ENCODE peak calls at places on chromosome 13, in six cellular contexts. G is naive thymus-derived CD8-positive, alpha-beta T cell; P is WTC11; O is AG04449; K is stimulated activated CD8-positive, alpha-beta memory T cell treated with anti-CD3 and anti-CD28 coated beads, Interleukin-15, amount 100 ng/mL, for 4 hours; T is fibroblast of gingiva. X is an unnamed sample.
A peak's percentile ranks its signal among the peaks of the same experiment; 100 is the strongest.

GRCh38 chr13:95343944-95344343 is 42.7 kb upstream of the ABCC4 start:
- DNase-seq in G (no peak), P (no peak), O (no peak), K (no peak), T (no peak), X (no peak)

GRCh38 chr13:59094149-59094548 is 1069.6 kb downstream of the DIAPH3 start:
- DNase-seq in G (no peak), P (no peak), O (no peak), K (no peak), T (no peak), X (no peak)

GRCh38 chr13:35649162-35649561 is 172.7 kb upstream of the MAB21L1 start:
- DNase-seq in G (no peak), P (no peak), O (no peak), K (no peak), T (no peak), X (no peak)

GRCh38 chr13:112880221-112880641 is 88.8 kb upstream of the MCF2L start:
- DNase-seq in G (no peak), P (no peak), O (no peak), K (no peak), T (no peak), X (no peak)

GRCh38 chr13:50124536-50125305 is 109.5 kb downstream of the KCNRG start:
- DNase-seq in G (peak; percentile 92), P (peak; percentile 68), O (no peak), K (peak; percentile 93), T (peak; percentile 33), X (peak; percentile 98)

GRCh38 chr13:27851481-27851880 is 59.2 kb downstream of the GSX1 start:
- DNase-seq in G (no peak), P (no peak), O (no peak), K (no peak), T (no peak), X (no peak)

GRCh38 chr13:50085063-50085462 is 69.8 kb downstream of the KCNRG start:
- DNase-seq in G (no peak), P (no peak), O (no peak), K (no peak), T (peak; percentile 22), X (peak; percentile 67)

GRCh38 chr13:110368408-110368807 is 61.3 kb downstream of the COL4A2 start:
- DNase-seq in G (no peak), P (no peak), O (no peak), K (no peak), T (no peak), X (no peak)

GRCh38 chr13:37651891-37652290 is 53.3 kb upstream of the POSTN start:
- DNase-seq in G (no peak), P (no peak), O (no peak), K (no peak), T (no peak), X (no peak)

GRCh38 chr13:113728571-113729054 is 30.4 kb upstream of the TMEM255B start:
- DNase-seq in G (no peak), P (no peak), O (no peak), K (no peak), T (no peak), X (no peak)

GRCh38 chr13:24217601-24218281 is 57.2 kb downstream of the SPATA13 start:
- DNase-seq in G (no peak), P (no peak), O (no peak), K (no peak), T (peak; percentile 13), X (no peak)

GRCh38 chr13:28819046-28819747 is 942 bp upstream of the MTUS2 start:
- DNase-seq in G (no peak), P (peak; percentile 16), O (no peak), K (no peak), T (peak; percentile 14), X (peak; percentile 5)

GRCh38 chr13:76764429-76764828 is 121.8 kb downstream of the KCTD12 start:
- DNase-seq in G (no peak), P (no peak), O (no peak), K (no peak), T (peak; percentile 64), X (no peak)

GRCh38 chr13:107205318-107206112 is 637.6 kb upstream of the ARGLU1 start:
- DNase-seq in G (peak; percentile 37), P (peak; percentile 80), O (no peak), K (peak; percentile 3), T (peak; percentile 44), X (peak; percentile 29)

X was measured in HAP-1.